ENCODE peak calls at places on chromosomes 5 and 9, in four cellular contexts. N is HEK293T, U is endothelial cell of umbilical vein, A is kidney. W is an unnamed sample.
A peak's percentile ranks its signal among the peaks of the same experiment; 100 is the strongest.

GRCh38 chr9:7266911-7267555 is 509.3 kb downstream of the KDM4C start:
- DNase-seq in N (peak; percentile 13), U (no peak), A (no peak), W (no peak)

GRCh38 chr5:1324301-1324700 is 20.6 kb downstream of the CLPTM1L start:
- DNase-seq in N (no peak), U (no peak), A (peak; percentile 26), W (peak; percentile 46)

GRCh38 chr9:137953683-137954438 is 76.3 kb downstream of the CACNA1B start:
- DNase-seq in N (no peak), U (no peak), A (no peak), W (no peak)

GRCh38 chr5:153276151-153276550 is 214.3 kb upstream of the GRIA1 start:
- DNase-seq in N (peak; percentile 11), U (no peak), A (no peak), W (no peak)

GRCh38 chr9:134951994-134952393 is 34.3 kb upstream of the FCN1 start:
- DNase-seq in N (no peak), U (no peak), A (no peak), W (no peak)

GRCh38 chr5:3509290-3509689 is 86.3 kb upstream of the IRX1 start:
- DNase-seq in N (peak; percentile 10), U (no peak), A (no peak), W (no peak)

GRCh38 chr5:57199866-57200265 is 26.0 kb downstream of the GPBP1 start:
- DNase-seq in N (no peak), U (no peak), A (no peak), W (peak; percentile 70)

GRCh38 chr5:40680741-40681350 is 1.1 kb downstream of the PTGER4 start:
- DNase-seq in N (no peak), U (peak; percentile 66), A (peak; percentile 75), W (peak; percentile 67)

GRCh38 chr9:77999231-77999631 is 32.4 kb downstream of the GNAQ start:
- DNase-seq in N (no peak), U (peak; percentile 59), A (no peak), W (no peak)

GRCh38 chr9:306907-307306 is 92.2 kb downstream of the DOCK8 start:
- DNase-seq in N (no peak), U (no peak), A (no peak), W (no peak)

GRCh38 chr5:147963436-147963835 is 57.1 kb upstream of the C5orf46 start:
- DNase-seq in N (no peak), U (peak; percentile 59), A (no peak), W (no peak)

W was measured in upper lobe of right lung.